ENCODE peak calls at places on chromosomes 3 and 15, in six cellular contexts. O is H1, S is neuronal stem cell, L is IMR-90, I is H9, F is mesenchymal stem cell. C is an unnamed sample.

GRCh38 chr3:27681249-27681748 is 40.8 kb downstream of the EOMES start:
- DNase-seq in F (peak), O (no peak), I (peak), L (peak), S (peak), C (peak)

GRCh38 chr3:65751123-65751700 is 287.5 kb downstream of the MAGI1 start:
- DNase-seq in I (peak), O (peak), S (peak), L (peak), F (peak), C (peak)

GRCh38 chr3:34777361-34777760 is 862.0 kb upstream of the ARPP21 start:
- DNase-seq in L (no peak), F (no peak), O (no peak), I (no peak), S (no peak), C (no peak)

GRCh38 chr3:17290894-17291293 is 406.1 kb downstream of the PLCL2 start:
- DNase-seq in S (no peak), O (no peak), F (no peak), I (no peak), L (no peak), C (no peak)

GRCh38 chr3:160394009-160394392 is 5.0 kb downstream of the IFT80 start:
- DNase-seq in F (no peak), S (no peak), O (no peak), I (no peak), L (no peak), C (no peak)

GRCh38 chr15:89802231-89802928 is 12.3 kb downstream of the ANPEP start:
- DNase-seq in O (no peak), S (no peak), F (no peak), L (no peak), I (no peak), C (no peak)

GRCh38 chr3:187951452-187952190 is 202.3 kb upstream of the LPP start:
- DNase-seq in S (no peak), L (peak), O (no peak), I (no peak), F (no peak), C (no peak)

GRCh38 chr3:174488527-174488926 is 370.6 kb upstream of the NAALADL2 start:
- DNase-seq in I (no peak), L (peak), F (no peak), O (no peak), S (no peak), C (no peak)

GRCh38 chr3:99579246-99579645 is 59.1 kb upstream of the COL8A1 start:
- DNase-seq in S (no peak), I (no peak), F (peak), O (no peak), L (peak), C (peak)

DNA sequence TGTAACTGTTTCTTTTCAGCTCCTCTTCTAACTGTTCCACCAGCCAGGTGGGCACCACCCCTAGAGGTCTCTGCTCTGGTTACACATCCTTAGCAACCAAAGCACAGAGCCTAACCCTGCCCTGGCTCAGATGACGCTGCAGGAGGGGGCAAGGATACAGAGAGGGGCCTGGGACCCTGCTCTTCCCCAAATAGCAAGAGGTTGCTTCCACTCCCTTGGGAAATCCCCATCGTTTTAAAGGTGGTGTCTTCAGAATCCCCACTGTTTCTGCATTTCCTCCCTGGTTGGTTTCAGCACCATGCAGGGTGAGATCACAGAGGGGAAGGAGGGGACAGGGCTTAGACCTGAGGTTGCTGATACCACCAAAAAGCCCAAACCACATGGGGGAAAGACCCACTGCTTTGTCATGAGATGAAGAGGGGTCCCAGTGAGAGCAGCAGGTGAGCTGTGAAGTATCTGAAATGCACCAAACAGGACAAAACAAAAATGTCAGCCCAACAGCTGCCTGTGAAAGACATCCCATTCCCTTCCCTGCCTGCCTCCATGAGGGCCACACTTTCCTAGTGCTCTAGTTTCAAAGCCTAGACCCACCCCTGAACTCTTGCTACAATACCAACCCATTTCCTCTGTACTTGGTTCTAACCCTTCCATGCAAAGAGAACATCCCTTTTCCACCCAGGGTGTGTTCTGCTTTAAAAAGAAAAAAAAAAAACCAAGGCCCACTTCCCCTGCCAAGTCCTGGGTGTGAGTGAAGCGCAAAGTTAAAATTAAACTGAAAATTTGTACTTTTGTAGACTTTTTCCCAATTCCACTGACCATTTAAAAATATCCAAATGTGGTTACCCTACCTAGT is 29.0 kb downstream of the ANP32A start:
- DNase-seq in S (no peak), O (no peak), F (no peak), L (no peak), I (peak), C (peak)
- H2BK15ac ChIP-seq in S (no peak), O (no peak), F (no peak), L (no peak), I (no peak), C (no peak)

GRCh38 chr3:48598323-48599076 is 3.4 kb upstream of the COL7A1 start:
- DNase-seq in O (no peak), L (peak), S (no peak), I (no peak), F (peak), C (peak)
- H3K18ac ChIP-seq in O (no peak), L (peak), S (no peak), I (no peak), F (peak), C (no peak)

DNA sequence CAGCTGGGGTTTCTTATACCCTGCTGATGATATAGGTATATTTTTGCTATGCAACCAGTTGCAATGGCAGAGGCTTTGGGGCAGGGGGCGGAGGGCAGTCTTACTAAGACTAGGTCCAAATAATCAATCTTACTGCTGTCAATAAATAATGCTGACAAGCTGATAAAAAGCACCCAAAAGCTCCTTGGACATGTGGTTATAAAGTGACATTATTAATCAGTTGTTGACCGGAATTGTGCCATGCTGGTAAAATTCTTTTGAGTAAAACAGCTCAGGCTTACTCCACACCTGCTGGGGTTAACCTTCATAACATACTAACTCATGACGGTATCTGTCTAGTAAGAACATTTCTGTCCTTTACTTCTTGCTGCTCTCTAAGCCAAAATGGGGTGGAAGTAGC is 101.9 kb downstream of the CHST2 start:
- DNase-seq in L (no peak), S (no peak), F (no peak), I (no peak), O (no peak), C (no peak)
- H2BK15ac ChIP-seq in L (no peak), S (no peak), F (no peak), I (no peak), O (no peak), C (no peak)

GRCh38 chr3:51945926-51946500 is 3.9 kb downstream of the PARP3 start:
- DNase-seq in O (no peak), F (no peak), L (no peak), S (no peak), I (no peak), C (no peak)
- H3K18ac ChIP-seq in O (no peak), F (no peak), L (no peak), S (no peak), I (no peak), C (no peak)

GRCh38 chr15:93321881-93322282 is 232.9 kb upstream of the RGMA start:
- DNase-seq in O (no peak), S (no peak), F (no peak), I (no peak), L (no peak), C (peak)

GRCh38 chr15:93324191-93324590 is 235.2 kb upstream of the RGMA start:
- DNase-seq in F (no peak), S (no peak), L (no peak), O (no peak), I (no peak), C (no peak)

GRCh38 chr15:93314245-93314644 is 225.2 kb upstream of the RGMA start:
- DNase-seq in F (no peak), O (no peak), I (no peak), L (no peak), S (no peak), C (no peak)

GRCh38 chr15:93317772-93318171 is 228.8 kb upstream of the RGMA start:
- DNase-seq in F (no peak), L (no peak), S (no peak), O (no peak), I (no peak), C (peak)

GRCh38 chr15:93319121-93319814 is 230.3 kb upstream of the RGMA start:
- DNase-seq in O (no peak), I (no peak), S (no peak), F (no peak), L (no peak), C (no peak)
- H2BK15ac ChIP-seq in O (no peak), I (no peak), S (no peak), F (no peak), L (no peak), C (no peak)

GRCh38 chr3:123783050-123783724 is 100.9 kb downstream of the MYLK start:
- DNase-seq in L (peak), F (peak), S (no peak), O (no peak), I (no peak), C (no peak)

GRCh38 chr3:123785602-123786001 is 98.5 kb downstream of the MYLK start:
- DNase-seq in O (no peak), L (no peak), I (no peak), S (no peak), F (no peak), C (no peak)

GRCh38 chr3:123782488-123782887 is 101.6 kb downstream of the MYLK start:
- DNase-seq in F (no peak), L (no peak), I (no peak), O (no peak), S (no peak), C (no peak)

GRCh38 chr3:123781571-123782275 is 102.4 kb downstream of the MYLK start:
- DNase-seq in O (no peak), L (peak), F (peak), I (no peak), S (no peak), C (no peak)

GRCh38 chr3:123783811-123784210 is 100.3 kb downstream of the MYLK start:
- DNase-seq in O (no peak), F (no peak), S (no peak), L (no peak), I (no peak), C (no peak)
- H3K18ac ChIP-seq in O (no peak), F (peak), S (no peak), L (peak), I (no peak), C (no peak)

C was measured in mesendoderm.